ENCODE peak calls at places on chromosomes 12 and 14, in five cellular contexts. Z is CD8-positive, alpha-beta memory T cell; I is fibroblast of villous mesenchyme; W is endothelial cell of umbilical vein; J is OCI-LY7. N is an unnamed sample.

GRCh38 chr14:38116895-38117294 is 90.8 kb upstream of the SSTR1 start:
- DNase-seq in W (no peak), Z (no peak), I (peak; percentile 17), J (no peak), N (no peak)

GRCh38 chr12:124713436-124714082 is 146.1 kb upstream of the NCOR2 start:
- DNase-seq in W (peak; percentile 96), J (no peak), I (peak; percentile 96), Z (peak; percentile 38), N (no peak)

GRCh38 chr14:94773017-94773681 is 3.2 kb upstream of the GSC start:
- DNase-seq in W (no peak), J (no peak), Z (no peak), I (no peak), N (no peak)

GRCh38 chr14:61588419-61588901 is 106.9 kb upstream of the HIF1A start:
- DNase-seq in J (no peak), I (no peak), W (peak; percentile 84), Z (no peak), N (no peak)

GRCh38 chr14:103141117-103141796 is 18.0 kb downstream of the TNFAIP2 start:
- DNase-seq in Z (peak; percentile 13), J (peak; percentile 91), I (peak; percentile 62), W (peak; percentile 41), N (no peak)

GRCh38 chr12:80189241-80189640 is 89.9 kb downstream of the OTOGL start:
- DNase-seq in J (no peak), I (peak; percentile 63), Z (no peak), W (no peak), N (peak; percentile 71)

GRCh38 chr12:80892597-80893445 is 44.9 kb downstream of the LIN7A start:
- DNase-seq in Z (no peak), W (no peak), J (no peak), I (peak; percentile 19), N (no peak)

GRCh38 chr14:23445773-23446172 is 10.3 kb upstream of the MYH7 start:
- DNase-seq in I (no peak), W (no peak), Z (no peak), J (no peak), N (no peak)

GRCh38 chr12:1920971-1921370 is 2.5 kb upstream of the CACNA2D4 start:
- DNase-seq in Z (no peak), J (no peak), W (no peak), I (no peak), N (no peak)

GRCh38 chr12:132275110-132275531 is 54.3 kb downstream of the GALNT9 start:
- DNase-seq in J (no peak), Z (no peak), I (peak; percentile 30), W (peak; percentile 31), N (no peak)

GRCh38 chr14:91063119-91063518 is 2.7 kb upstream of the RPS6KA5 start:
- DNase-seq in W (no peak), J (peak; percentile 81), Z (peak; percentile 46), I (no peak), N (no peak)

DNA sequence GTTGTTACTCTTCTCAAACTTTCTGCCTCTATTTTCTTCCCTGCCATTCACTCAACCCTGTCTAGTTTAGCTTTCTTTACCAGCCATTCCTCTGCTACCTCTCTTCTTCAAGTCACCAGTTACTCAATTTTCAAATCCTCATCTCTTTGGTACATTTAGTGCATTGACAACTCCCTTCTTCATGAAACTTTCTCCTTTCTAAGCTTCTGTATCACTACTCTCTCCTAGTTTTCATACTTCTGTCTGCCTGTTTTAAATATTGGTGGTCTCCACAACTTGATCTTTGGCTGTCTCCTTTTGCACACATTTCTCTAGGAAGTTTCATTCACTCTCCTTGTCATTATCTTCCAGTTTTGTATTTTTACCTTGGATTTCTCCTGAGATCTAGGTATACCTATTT is 6.0 kb downstream of the LEMD3 start:
- DNase-seq in J (no peak), Z (no peak), I (no peak), W (no peak), N (no peak)
- H3K4me3 ChIP-seq in J (no peak overlapping the region), Z (no peak overlapping the region), I (no peak overlapping the region), W (no peak overlapping the region), N (no peak overlapping the region)

GRCh38 chr12:54983536-54984102 is 943 bp downstream of the TESPA1 start:
- DNase-seq in I (no peak), Z (no peak), J (no peak), W (no peak), N (no peak)
- H3K4me3 ChIP-seq in I (no peak overlapping the region), Z (peak overlapping the region; percentile 80), J (peak overlapping the region; percentile 68), W (no peak overlapping the region), N (no peak overlapping the region)

GRCh38 chr12:113907446-113908180 is 58.5 kb downstream of the RBM19 start:
- DNase-seq in J (no peak), W (no peak), I (no peak), Z (no peak), N (no peak)
- H3K4me3 ChIP-seq in J (no peak overlapping the region), W (no peak overlapping the region), I (no peak overlapping the region), Z (no peak overlapping the region), N (no peak overlapping the region)

GRCh38 chr12:120726961-120727360 is 1.3 kb downstream of the ACADS start:
- DNase-seq in I (no peak), W (no peak), Z (no peak), J (no peak), N (no peak)
- H3K4me3 ChIP-seq in I (no peak overlapping the region), W (no peak overlapping the region), Z (no peak overlapping the region), J (no peak overlapping the region), N (no peak overlapping the region)

DNA sequence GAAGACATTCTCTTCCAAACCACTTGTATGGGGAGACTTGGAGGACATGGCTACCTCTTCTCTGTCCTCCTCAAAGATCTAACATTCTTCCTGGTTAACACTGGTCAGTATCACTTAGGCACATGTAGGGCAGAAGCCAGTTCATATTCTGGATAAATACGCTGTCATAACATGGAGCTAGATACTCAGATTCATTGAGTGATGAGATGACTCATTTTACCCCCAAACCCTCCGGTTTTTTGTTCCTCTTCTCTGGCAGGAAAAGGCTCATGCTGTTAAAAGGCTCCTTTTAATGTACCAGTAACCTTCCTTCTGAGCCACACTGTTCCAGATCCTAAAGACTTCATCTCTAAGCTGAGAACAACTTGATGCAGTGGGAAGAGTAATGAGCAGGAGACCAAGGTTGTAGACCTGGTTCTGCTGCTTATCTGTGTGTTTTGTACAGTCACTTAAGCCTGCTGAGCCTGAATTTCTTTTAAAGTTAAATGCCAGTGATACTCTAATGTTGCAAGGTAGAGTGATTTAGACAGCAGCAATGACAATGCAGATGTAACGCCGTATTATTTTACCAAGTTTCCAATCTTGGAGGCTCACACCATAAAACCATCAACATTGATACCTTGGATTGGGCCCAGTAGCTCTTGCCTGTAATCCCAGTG is 57.3 kb upstream of the ELK3 start:
- DNase-seq in W (peak; percentile 72), J (no peak), Z (no peak), I (no peak), N (no peak)
- H3K4me3 ChIP-seq in W (no peak overlapping the region), J (no peak overlapping the region), Z (no peak overlapping the region), I (no peak overlapping the region), N (no peak overlapping the region)

N was measured in skeletal muscle cell.